ENCODE peak calls at places on chromosomes 11 and 22, in seven cellular contexts. Q, G, Z, I, M, O and L are unnamed samples.

GRCh38 chr11:22331771-22332170 is 6.4 kb upstream of the SLC17A6 start:
- DNase-seq in Q (no peak), G (no peak), Z (no peak), I (no peak), M (no peak), O (no peak), L (no peak)

GRCh38 chr11:125147280-125147679 is 17.3 kb upstream of the PKNOX2 start:
- DNase-seq in Q (no peak), G (no peak), Z (no peak), I (no peak), M (no peak), O (no peak), L (no peak)

GRCh38 chr11:35255514-35255913 is 116.5 kb downstream of the CD44 start:
- DNase-seq in Q (no peak), G (no peak), Z (no peak), I (no peak), M (no peak), O (no peak), L (no peak)

GRCh38 chr11:82823635-82824614 is 76.3 kb downstream of the PRCP start:
- DNase-seq in Q (no peak), G (peak), Z (peak), I (no peak), M (no peak), O (no peak), L (no peak)

GRCh38 chr11:91624021-91624420 is 600.6 kb upstream of the FAT3 start:
- DNase-seq in Q (no peak), G (no peak), Z (no peak), I (no peak), M (no peak), O (no peak), L (no peak)

GRCh38 chr22:20646906-20647305 is 127.0 kb upstream of the SERPIND1 start:
- DNase-seq in Q (no peak), G (no peak), Z (no peak), I (no peak), M (no peak), O (no peak), L (no peak)

GRCh38 chr11:36354221-36355003 is 58.3 kb downstream of the PRR5L start:
- DNase-seq in Q (no peak), G (peak), Z (no peak), I (no peak), M (no peak), O (no peak), L (no peak)

GRCh38 chr11:1167751-1168231 is 10.0 kb downstream of the MUC5AC start:
- DNase-seq in Q (no peak), G (no peak), Z (no peak), I (no peak), M (peak), O (no peak), L (no peak)

GRCh38 chr11:82720267-82720666 is 13.4 kb downstream of the FAM181B start:
- DNase-seq in Q (no peak), G (no peak), Z (no peak), I (no peak), M (no peak), O (no peak), L (no peak)

GRCh38 chr11:28566643-28567042 is 458.5 kb downstream of the METTL15 start:
- DNase-seq in Q (peak), G (peak), Z (no peak), I (peak), M (peak), O (peak), L (no peak)

GRCh38 chr22:44574057-44574456 is 76.0 kb upstream of the RTL6 start:
- DNase-seq in Q (peak), G (peak), Z (no peak), I (peak), M (no peak), O (peak), L (peak)

GRCh38 chr11:102914238-102915043 is 39.7 kb upstream of the MMP12 start:
- DNase-seq in Q (peak), G (peak), Z (no peak), I (no peak), M (no peak), O (peak), L (no peak)

GRCh38 chr11:12838463-12839120 is 164.4 kb downstream of the TEAD1 start:
- DNase-seq in Q (peak), G (no peak), Z (no peak), I (no peak), M (no peak), O (no peak), L (no peak)

GRCh38 chr11:107478922-107479321 is 21.3 kb upstream of the CWF19L2 start:
- DNase-seq in Q (no peak), G (no peak), Z (no peak), I (no peak), M (no peak), O (no peak), L (no peak)

GRCh38 chr11:117197006-117197405 is 2.2 kb upstream of the TAGLN start:
- DNase-seq in Q (no peak), G (no peak), Z (no peak), I (no peak), M (peak), O (no peak), L (no peak)

GRCh38 chr11:111064118-111064517 is 181.4 kb upstream of the POU2AF2 start:
- DNase-seq in Q (no peak), G (peak), Z (no peak), I (no peak), M (peak), O (no peak), L (no peak)

GRCh38 chr11:17531071-17531817 is 13.0 kb downstream of the USH1C start:
- DNase-seq in Q (no peak), G (no peak), Z (no peak), I (no peak), M (no peak), O (no peak), L (no peak)

GRCh38 chr11:124938970-124939369 is 3.1 kb upstream of the HEPACAM start:
- DNase-seq in Q (no peak), G (no peak), Z (no peak), I (no peak), M (no peak), O (no peak), L (no peak)

GRCh38 chr11:19394525-19395016 is 153.8 kb upstream of the E2F8 start:
- DNase-seq in Q (no peak), G (no peak), Z (no peak), I (no peak), M (no peak), O (no peak), L (no peak)

GRCh38 chr11:3225826-3226750 is 6.1 kb downstream of the MRGPRE start:
- DNase-seq in Q (no peak), G (no peak), Z (no peak), I (no peak), M (no peak), O (no peak), L (no peak)

GRCh38 chr22:39565414-39565944 is 5.1 kb upstream of the CACNA1I start:
- DNase-seq in Q (no peak), G (no peak), Z (no peak), I (no peak), M (no peak), O (no peak), L (no peak)

GRCh38 chr22:32059426-32059825 is 16.4 kb downstream of the SLC5A1 start:
- DNase-seq in Q (no peak), G (no peak), Z (no peak), I (no peak), M (no peak), O (no peak), L (no peak)
- H3K27ac ChIP-seq in Q (no peak), G (no peak), Z (no peak), I (no peak), M (no peak), O (no peak), L (no peak)

DNA sequence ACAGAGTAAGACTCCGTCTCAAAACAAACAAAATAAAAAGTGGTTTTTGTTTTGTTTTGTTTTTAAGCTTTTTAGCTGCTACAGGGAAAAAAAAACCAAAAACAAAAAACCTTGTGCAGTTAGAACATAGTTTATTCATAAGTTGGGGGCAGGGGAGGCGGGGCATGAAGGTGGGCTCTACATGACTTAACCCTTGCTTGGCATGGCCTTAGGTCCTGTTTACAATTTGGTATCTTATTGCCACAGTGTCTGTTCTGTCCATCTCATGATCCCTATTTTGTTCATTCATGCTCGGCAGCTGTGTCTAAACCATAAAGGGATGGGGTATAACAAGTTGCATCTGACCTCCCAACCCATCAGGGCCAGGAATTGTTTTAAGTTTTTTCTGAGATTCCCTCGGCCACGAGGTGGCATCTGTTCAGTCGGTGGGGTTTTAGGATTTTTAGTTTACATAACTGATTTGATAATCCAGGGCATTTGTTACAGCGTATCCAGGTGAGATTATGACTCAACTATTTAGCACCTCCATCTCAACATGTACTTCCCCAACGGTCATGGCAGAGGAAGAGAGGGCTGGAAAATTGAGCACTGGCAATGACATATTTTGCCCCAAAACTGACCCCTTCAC is 6.9 kb downstream of the AP5B1 start:
- DNase-seq in Q (no peak), G (no peak), Z (peak), I (peak), M (no peak), O (no peak), L (no peak)
- TF ChIP-seq CTCF in Q (no peak), G (peak), Z (peak), I (no peak), M (no peak), O (no peak), L (no peak)

GRCh38 chr11:45532552-45532951 is 132.9 kb downstream of the CHST1 start:
- DNase-seq in Q (no peak), G (no peak), Z (no peak), I (no peak), M (no peak), O (no peak), L (no peak)
- H3K27ac ChIP-seq in Q (no peak), G (no peak), Z (no peak), I (no peak), M (no peak), O (no peak), L (no peak)

GRCh38 chr11:61498767-61499341 is 9.7 kb upstream of the LRRC10B start:
- DNase-seq in Q (no peak), G (no peak), Z (no peak), I (no peak), M (peak), O (no peak), L (no peak)

GRCh38 chr11:61496602-61497400 is 11.7 kb upstream of the LRRC10B start:
- DNase-seq in Q (no peak), G (no peak), Z (no peak), I (no peak), M (peak), O (no peak), L (no peak)

GRCh38 chr11:61497876-61498275 is 10.7 kb upstream of the LRRC10B start:
- DNase-seq in Q (no peak), G (no peak), Z (no peak), I (no peak), M (no peak), O (no peak), L (no peak)

GRCh38 chr11:61495801-61496601 is 12.5 kb upstream of the LRRC10B start:
- DNase-seq in Q (no peak), G (no peak), Z (no peak), I (peak), M (peak), O (no peak), L (no peak)

DNA sequence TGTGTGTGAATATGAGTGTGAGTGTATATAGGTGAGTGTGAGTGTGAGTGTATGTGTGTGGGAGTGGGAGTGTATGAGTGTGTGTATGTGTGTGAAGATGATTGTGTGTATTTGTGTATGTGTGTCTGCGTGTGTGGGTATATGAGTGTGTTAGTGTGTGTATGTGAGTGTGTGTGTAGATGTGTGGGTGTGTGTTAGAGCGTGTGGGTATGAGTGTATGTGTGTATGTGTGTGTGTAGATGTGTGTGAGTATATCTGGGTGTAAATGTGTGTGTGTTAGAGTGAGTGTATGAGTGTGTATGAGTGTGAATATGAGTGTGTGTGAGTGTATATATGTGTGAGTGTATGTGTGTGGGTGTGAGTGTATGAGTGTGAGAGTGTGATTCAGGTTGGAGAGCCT is 11.1 kb upstream of the LRRC10B start:
- DNase-seq in Q (no peak), G (no peak), Z (no peak), I (no peak), M (no peak), O (no peak), L (no peak)
- TF ChIP-seq CTCF in Q (no peak), G (no peak), Z (no peak), I (no peak), M (no peak), O (no peak), L (no peak)

GRCh38 chr22:37911697-37912096 is 5.6 kb downstream of the MICALL1 start:
- DNase-seq in Q (no peak), G (no peak), Z (no peak), I (no peak), M (no peak), O (no peak), L (no peak)
- H3K27ac ChIP-seq in Q (no peak), G (no peak), Z (no peak), I (peak), M (no peak), O (no peak), L (no peak)

GRCh38 chr22:46568102-46568809 is 30.8 kb upstream of the CELSR1 start:
- DNase-seq in Q (no peak), G (no peak), Z (no peak), I (no peak), M (peak), O (no peak), L (no peak)
- TF ChIP-seq CTCF in Q (no peak), G (peak), Z (no peak), I (no peak), M (no peak), O (no peak), L (no peak)